ENCODE peak calls at places on chromosomes 3 and 15, in four cellular contexts. K, I, L and W are unnamed samples.

GRCh38 chr3:122694966-122695365 is 14.3 kb downstream of the PARP14 start:
- DNase-seq in K (no peak), I (no peak), L (no peak), W (no peak)

GRCh38 chr3:119149484-119149883 is 3.5 kb downstream of the TEX55 start:
- DNase-seq in K (no peak), I (no peak), L (no peak), W (no peak)

GRCh38 chr3:133944181-133944580 is 48.5 kb upstream of the RAB6B start:
- DNase-seq in L (no peak), K (no peak), I (no peak), W (peak; percentile 18)

GRCh38 chr15:90022905-90023700 is 22.0 kb downstream of the ZNF710 start:
- DNase-seq in K (no peak), I (no peak), L (no peak), W (no peak)

GRCh38 chr3:140341213-140341612 is 336.7 kb upstream of the TRIM42 start:
- DNase-seq in K (no peak), L (no peak), I (peak; percentile 43), W (no peak)

GRCh38 chr3:197516517-197516889 is 39.3 kb downstream of the BDH1 start:
- DNase-seq in L (peak; percentile 29), K (no peak), I (no peak), W (no peak)

GRCh38 chr3:14153663-14154062 is 24.7 kb downstream of the XPC start:
- DNase-seq in I (no peak), L (no peak), K (no peak), W (no peak)

GRCh38 chr3:184691397-184692131 is 20.3 kb downstream of the MAGEF1 start:
- DNase-seq in I (no peak), K (no peak), L (no peak), W (no peak)

GRCh38 chr3:38730281-38730680 is 80.8 kb upstream of the SCN5A start:
- DNase-seq in L (no peak), I (no peak), K (no peak), W (no peak)

GRCh38 chr3:14290631-14291385 is 111.6 kb upstream of the SLC6A6 start:
- DNase-seq in K (no peak), L (no peak), I (peak; percentile 57), W (no peak)

GRCh38 chr15:73196113-73196512 is 143.8 kb downstream of the NEO1 start:
- DNase-seq in I (no peak), L (no peak), K (no peak), W (no peak)

GRCh38 chr15:76310470-76311070 is 699 bp downstream of the ETFA start:
- DNase-seq in L (no peak), K (no peak), I (peak; percentile 50), W (no peak)

GRCh38 chr3:117128133-117128532 is 418.6 kb downstream of the TUSC7 start:
- DNase-seq in L (no peak), I (no peak), K (no peak), W (no peak)

GRCh38 chr15:26767169-26767670 is 5.6 kb downstream of the GABRB3 start:
- DNase-seq in I (no peak), L (no peak), K (no peak), W (no peak)

GRCh38 chr3:70471464-70472342 is 159.3 kb upstream of the MDFIC2 start:
- DNase-seq in L (no peak), I (no peak), K (no peak), W (no peak)

GRCh38 chr3:113783463-113783862 is 36.6 kb downstream of the ATP6V1A start:
- DNase-seq in K (no peak), L (no peak), I (no peak), W (no peak)

GRCh38 chr3:46716461-46717441 is 918 bp downstream of the PRSS50 start:
- DNase-seq in K (no peak), I (peak; percentile 9), L (no peak), W (no peak)

GRCh38 chr3:46923559-46924350 is 46.2 kb downstream of the PTH1R start:
- DNase-seq in L (peak; percentile 58), I (peak; percentile 49), K (peak; percentile 51), W (peak; percentile 87)

GRCh38 chr3:140338916-140339315 is 338.9 kb upstream of the TRIM42 start:
- DNase-seq in L (no peak), K (no peak), I (no peak), W (no peak)

GRCh38 chr15:33098082-33099058 is 96.1 kb downstream of the FMN1 start:
- DNase-seq in L (no peak), K (no peak), I (no peak), W (no peak)

GRCh38 chr15:70152070-70152480 is 54.4 kb upstream of the TLE3 start:
- DNase-seq in I (no peak), L (no peak), K (peak; percentile 91), W (no peak)

GRCh38 chr15:100340721-100341661 is 784 bp downstream of the ADAMTS17 start:
- DNase-seq in K (peak; percentile 43), L (no peak), I (peak; percentile 25), W (peak; percentile 75)

GRCh38 chr3:49098429-49098828 is 4.6 kb upstream of the QRICH1 start:
- DNase-seq in L (peak; percentile 36), I (no peak), K (peak; percentile 36), W (peak; percentile 73)

GRCh38 chr15:62976301-62976842 is 66.2 kb upstream of the TPM1 start:
- DNase-seq in K (no peak), L (no peak), I (no peak), W (no peak)

GRCh38 chr15:34001536-34001935 is 33.2 kb downstream of the CHRM5 start:
- DNase-seq in L (no peak), I (no peak), K (no peak), W (no peak)

GRCh38 chr15:80275946-80276345 is 23.9 kb upstream of the CTXND1 start:
- DNase-seq in I (no peak), K (no peak), L (no peak), W (no peak)

GRCh38 chr15:58114812-58115211 is 23.4 kb upstream of the AQP9 start:
- DNase-seq in L (no peak), I (no peak), K (no peak), W (no peak)

GRCh38 chr15:63939531-63940130 is 105.9 kb upstream of the HERC1 start:
- DNase-seq in I (peak; percentile 27), L (no peak), K (peak; percentile 30), W (no peak)

GRCh38 chr3:23575697-23576096 is 230.1 kb upstream of the UBE2E1 start:
- DNase-seq in K (no peak), I (no peak), L (no peak), W (no peak)

GRCh38 chr3:120144267-120144666 is 50.0 kb upstream of the GSK3B start:
- DNase-seq in K (peak; percentile 51), I (no peak), L (no peak), W (no peak)

GRCh38 chr15:31207246-31207645 is 105.7 kb upstream of the TRPM1 start:
- DNase-seq in K (no peak), L (no peak), I (no peak), W (no peak)

GRCh38 chr3:123843668-123844067 is 40.5 kb downstream of the MYLK start:
- DNase-seq in L (no peak), K (no peak), I (no peak), W (no peak)

GRCh38 chr3:151960956-151961580 is 87.6 kb downstream of the SUCNR1 start:
- DNase-seq in L (no peak), K (no peak), I (no peak), W (no peak)

GRCh38 chr15:22850055-22850454 is 11.6 kb downstream of the NIPA2 start:
- DNase-seq in K (no peak), I (no peak), L (no peak), W (no peak)